ENCODE peak calls at places on chromosomes 7 and 10, in nine cellular contexts. H is mesenchymal stem cell; V is trophoblast cell; A is heart left ventricle; D is CD8-positive, alpha-beta T cell; Z is adrenal gland; J is K562; N is spleen; X is adipocyte. K is an unnamed sample.

GRCh38 chr7:70764701-70765208 is 367.2 kb upstream of the GALNT17 start:
- DNase-seq in N (no peak), H (no peak), A (no peak), J (no peak), V (no peak), D (no peak), Z (no peak), X (no peak), K (no peak)

GRCh38 chr7:113170591-113170990 is 52.2 kb upstream of the SMIM30 start:
- DNase-seq in A (no peak), J (no peak), Z (no peak), N (no peak), D (no peak), X (no peak), H (no peak), V (peak; percentile 43), K (no peak)

GRCh38 chr7:132402751-132403245 is 173.5 kb downstream of the PLXNA4 start:
- DNase-seq in H (no peak), Z (no peak), N (peak; percentile 63), X (no peak), A (peak; percentile 63), J (no peak), V (no peak), D (no peak), K (no peak)

GRCh38 chr7:46844486-46844885 is 737.4 kb downstream of the TNS3 start:
- DNase-seq in Z (no peak), X (no peak), V (no peak), D (no peak), N (no peak), H (no peak), J (no peak), A (no peak), K (no peak)

GRCh38 chr7:39847227-39847626 is 102.8 kb upstream of the CDK13 start:
- DNase-seq in Z (no peak), H (no peak), D (no peak), V (peak; percentile 63), J (no peak), X (peak; percentile 12), A (no peak), N (no peak), K (no peak)

GRCh38 chr7:70354409-70355169 is 756.3 kb downstream of the AUTS2 start:
- DNase-seq in V (no peak), J (no peak), X (no peak), A (no peak), H (no peak), D (no peak), N (no peak), Z (no peak), K (no peak)

GRCh38 chr7:137967143-137968018 is 34.5 kb downstream of the CREB3L2 start:
- DNase-seq in V (peak; percentile 69), D (no peak), H (peak; percentile 68), X (no peak), N (no peak), Z (no peak), A (no peak), J (peak; percentile 87), K (no peak)

GRCh38 chr10:76615049-76615448 is 1022.6 kb downstream of the KCNMA1 start:
- DNase-seq in A (no peak), H (no peak), Z (no peak), X (no peak), J (no peak), D (no peak), N (no peak), V (no peak), K (no peak)

GRCh38 chr7:23654508-23654907 is 25.5 kb upstream of the FAM221A start:
- DNase-seq in Z (peak; percentile 45), X (no peak), N (no peak), J (peak; percentile 16), V (peak; percentile 74), A (no peak), H (no peak), D (no peak), K (no peak)

GRCh38 chr7:80134536-80135305 is at the start of gene GNAI1:
- DNase-seq in H (peak; percentile 87), Z (peak; percentile 92), A (peak; percentile 71), V (peak; percentile 79), N (peak; percentile 81), J (no peak), D (peak; percentile 19), X (peak; percentile 89), K (peak; percentile 93)

GRCh38 chr7:122532406-122533269 is 166.3 kb downstream of the RNF133 start:
- DNase-seq in V (peak; percentile 56), D (no peak), H (peak; percentile 10), J (peak; percentile 33), N (no peak), Z (no peak), A (no peak), X (peak; percentile 70), K (no peak)

GRCh38 chr10:32413513-32413912 is 32.4 kb upstream of the CCDC7 start:
- DNase-seq in D (no peak), Z (peak; percentile 34), V (peak; percentile 79), N (no peak), J (no peak), A (no peak), X (peak; percentile 64), H (peak; percentile 82), K (no peak)

GRCh38 chr7:69962077-69962855 is 364.0 kb downstream of the AUTS2 start:
- DNase-seq in H (peak; percentile 21), N (no peak), A (peak; percentile 75), V (no peak), D (no peak), Z (peak; percentile 59), X (peak; percentile 43), J (no peak), K (no peak)

GRCh38 chr7:141731476-141732149 is 6.5 kb upstream of the SSBP1 start:
- DNase-seq in N (no peak), V (no peak), J (no peak), H (no peak), D (no peak), Z (peak; percentile 31), A (peak; percentile 42), X (no peak), K (no peak)

GRCh38 chr7:141053626-141054025 is 20.2 kb upstream of the TMEM178B start:
- DNase-seq in N (no peak), Z (no peak), J (no peak), V (no peak), X (no peak), D (peak; percentile 45), H (no peak), A (no peak), K (peak; percentile 78)

GRCh38 chr7:135253851-135254815 is 20.5 kb downstream of the STRA8 start:
- DNase-seq in H (peak; percentile 72), A (peak; percentile 83), Z (peak; percentile 67), V (peak; percentile 45), J (no peak), N (peak; percentile 82), X (peak; percentile 69), D (no peak), K (peak; percentile 79)

GRCh38 chr10:94858022-94858421 is 80.4 kb upstream of the CYP2C9 start:
- DNase-seq in H (no peak), N (no peak), X (no peak), Z (no peak), D (no peak), A (no peak), J (no peak), V (no peak), K (no peak)

GRCh38 chr7:74173866-74174605 is at the start of gene EIF4H:
- DNase-seq in A (peak; percentile 98), Z (peak; percentile 97), H (peak; percentile 91), N (peak; percentile 99), D (peak; percentile 97), V (peak; percentile 98), J (peak; percentile 96), X (peak; percentile 97), K (peak; percentile 99)

DNA sequence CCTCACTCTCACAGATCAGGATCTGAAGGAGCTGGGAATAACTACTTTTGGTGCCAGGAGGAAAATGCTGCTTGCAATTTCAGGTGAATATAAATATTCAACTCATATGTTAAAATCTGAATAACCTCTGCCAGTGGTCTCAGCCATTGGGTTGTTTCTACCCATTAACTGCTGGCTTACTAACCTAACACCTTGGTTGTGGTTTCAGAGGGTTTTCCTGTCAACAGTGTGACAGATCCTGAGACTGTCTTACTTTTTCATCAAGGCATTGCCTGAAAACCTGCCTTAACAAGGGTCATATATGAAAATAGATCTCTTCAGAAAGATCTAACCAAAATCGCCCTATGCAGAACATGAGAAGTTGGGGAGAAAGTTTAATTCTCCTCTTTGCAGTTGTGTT is 307.7 kb downstream of the BICC1 start:
- DNase-seq in A (no peak), D (no peak), J (no peak), V (no peak), N (no peak), Z (no peak), X (no peak), H (no peak), K (no peak)
- H3K4me1 ChIP-seq in A (no peaks in the 10 kb centered on the region), D (no peaks in the 10 kb centered on the region), J (no peaks in the 10 kb centered on the region), V (no peaks in the 10 kb centered on the region), N (no peaks in the 10 kb centered on the region), Z (peaks cover 39% of the 10 kb centered on the region), X (peaks cover 62% of the 10 kb centered on the region), H (peaks cover 3% of the 10 kb centered on the region), K (peaks cover 17% of the 10 kb centered on the region)

DNA sequence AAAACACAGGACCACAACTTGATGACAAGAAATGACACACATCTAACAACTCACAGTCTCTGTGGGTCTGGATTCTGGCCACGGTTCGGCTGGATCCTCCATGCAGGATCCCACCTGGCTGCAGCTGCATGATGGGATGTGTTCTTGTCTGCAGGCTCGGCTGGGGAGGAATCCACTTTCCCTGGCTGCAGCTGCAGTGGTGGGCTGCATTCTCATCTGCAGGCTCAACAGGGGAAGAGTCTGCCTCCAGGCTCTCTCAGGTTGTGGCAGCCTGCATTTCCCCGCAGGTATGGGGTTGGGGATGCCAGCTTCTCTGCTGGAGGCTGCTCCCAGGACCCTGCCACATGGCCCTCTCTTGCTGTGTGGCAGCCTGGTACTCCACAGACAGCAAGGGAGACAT is 64.9 kb downstream of the MICALL2 start:
- DNase-seq in N (no peak), Z (no peak), X (no peak), H (no peak), J (no peak), V (no peak), A (peak; percentile 4), D (no peak), K (no peak)
- H3K4me1 ChIP-seq in N (no peaks in the 10 kb centered on the region), Z (no peaks in the 10 kb centered on the region), X (peaks cover 11% of the 10 kb centered on the region), H (no peaks in the 10 kb centered on the region), J (peaks cover 10% of the 10 kb centered on the region), V (no peaks in the 10 kb centered on the region), A (no peaks in the 10 kb centered on the region), D (no peaks in the 10 kb centered on the region), K (no peaks in the 10 kb centered on the region)

GRCh38 chr10:34698979-34699378 is 116.1 kb downstream of the PARD3 start:
- DNase-seq in H (no peak), D (no peak), N (no peak), J (no peak), V (peak; percentile 47), A (no peak), X (peak; percentile 75), Z (peak; percentile 54), K (no peak)
- H3K4me1 ChIP-seq in H (peaks cover 33% of the 10 kb centered on the region), D (no peaks in the 10 kb centered on the region), N (no peaks in the 10 kb centered on the region), J (no peaks in the 10 kb centered on the region), V (peaks cover 4% of the 10 kb centered on the region), A (peaks cover 2% of the 10 kb centered on the region), X (peaks cover 26% of the 10 kb centered on the region), Z (peaks cover 18% of the 10 kb centered on the region), K (peaks cover 33% of the 10 kb centered on the region)

GRCh38 chr10:49079499-49079898 is 35.8 kb downstream of the VSTM4 start:
- DNase-seq in J (no peak), A (no peak), Z (no peak), V (no peak), N (peak; percentile 21), D (no peak), X (peak; percentile 22), H (no peak), K (peak; percentile 5)
- H3K4me1 ChIP-seq in J (no peaks in the 10 kb centered on the region), A (no peaks in the 10 kb centered on the region), Z (peaks cover 76% of the 10 kb centered on the region), V (no peaks in the 10 kb centered on the region), N (peaks cover 8% of the 10 kb centered on the region), D (no peaks in the 10 kb centered on the region), X (peaks cover 53% of the 10 kb centered on the region), H (peaks cover 6% of the 10 kb centered on the region), K (peaks cover 9% of the 10 kb centered on the region)

GRCh38 chr10:112950714-112951348 is 784 bp downstream of the TCF7L2 start:
- DNase-seq in V (peak; percentile 79), Z (peak; percentile 53), H (peak; percentile 61), X (peak; percentile 66), D (peak; percentile 26), J (peak; percentile 28), A (peak; percentile 45), N (peak; percentile 80), K (peak; percentile 74)
- H3K4me1 ChIP-seq in V (no peaks in the 10 kb centered on the region), Z (peaks cover 14% of the 10 kb centered on the region), H (no peaks in the 10 kb centered on the region), X (peaks cover 29% of the 10 kb centered on the region), D (peaks cover 8% of the 10 kb centered on the region), J (peaks cover 10% of the 10 kb centered on the region), A (peaks cover 5% of the 10 kb centered on the region), N (peaks cover 10% of the 10 kb centered on the region), K (peaks cover 6% of the 10 kb centered on the region)